ENCODE peak calls at places on chromosomes 7 and 10, in five cellular contexts. J is lung, H is NB4, L is hepatocyte, A is heart right ventricle. R is an unnamed sample.

GRCh38 chr7:137717811-137718271 is 128.9 kb downstream of the DGKI start:
- DNase-seq in L (no peak), H (peak), J (no peak), A (peak), R (no peak)

GRCh38 chr7:1927942-1928341 is 257.9 kb downstream of the ELFN1 start:
- DNase-seq in L (no peak), J (no peak), H (no peak), A (no peak), R (no peak)

GRCh38 chr7:136655414-136655813 is 213.0 kb upstream of the CHRM2 start:
- DNase-seq in H (no peak), J (no peak), A (no peak), L (no peak), R (no peak)

GRCh38 chr7:55521543-55522267 is 50.6 kb downstream of the VOPP1 start:
- DNase-seq in J (no peak), A (no peak), H (no peak), L (no peak), R (no peak)

GRCh38 chr7:115748123-115748738 is 282.3 kb downstream of the TFEC start:
- DNase-seq in H (peak), J (no peak), A (no peak), L (peak), R (peak)

GRCh38 chr10:63262674-63263073 is 129.5 kb downstream of the NRBF2 start:
- DNase-seq in A (no peak), L (no peak), H (no peak), J (no peak), R (no peak)

GRCh38 chr7:30531286-30531685 is 26.7 kb upstream of the GGCT start:
- DNase-seq in J (no peak), H (no peak), L (no peak), A (no peak), R (no peak)

GRCh38 chr7:75691793-75692543 is 46.8 kb downstream of the HIP1 start:
- DNase-seq in A (no peak), J (no peak), L (peak), H (no peak), R (no peak)

GRCh38 chr7:128948312-128948973 is 10.7 kb downstream of the IRF5 start:
- DNase-seq in A (no peak), L (no peak), J (no peak), H (peak), R (no peak)

GRCh38 chr7:1761097-1761496 is 91.0 kb downstream of the ELFN1 start:
- DNase-seq in J (no peak), L (no peak), A (no peak), H (no peak), R (no peak)

GRCh38 chr7:128810473-128810872 is 18.7 kb downstream of the CCDC136 start:
- DNase-seq in L (no peak), A (no peak), J (no peak), H (no peak), R (no peak)

GRCh38 chr7:74498996-74499834 is 45.5 kb downstream of the GTF2IRD1 start:
- DNase-seq in A (peak), L (no peak), J (no peak), H (peak), R (no peak)

GRCh38 chr7:12926236-12926635 is 238.8 kb downstream of the ARL4A start:
- DNase-seq in J (no peak), L (no peak), H (no peak), A (no peak), R (no peak)

GRCh38 chr10:128113026-128113425 is 13.2 kb downstream of the MKI67 start:
- DNase-seq in H (no peak), J (no peak), L (no peak), A (no peak), R (peak)

GRCh38 chr7:42244828-42245227 is 7.8 kb upstream of the GLI3 start:
- DNase-seq in H (no peak), A (no peak), J (no peak), L (no peak), R (no peak)

GRCh38 chr7:126940723-126941307 is 311.9 kb downstream of the GRM8 start:
- DNase-seq in H (no peak), J (no peak), A (no peak), L (peak), R (no peak)

GRCh38 chr10:14244801-14245211 is 85.9 kb downstream of the FRMD4A start:
- DNase-seq in A (no peak), L (no peak), J (no peak), H (peak), R (no peak)

GRCh38 chr10:132411561-132412253 is 14.7 kb downstream of the PWWP2B start:
- DNase-seq in A (no peak), J (no peak), L (peak), H (no peak), R (no peak)

GRCh38 chr10:50596456-50596855 is 27.3 kb downstream of the SGMS1 start:
- DNase-seq in H (no peak), A (no peak), J (no peak), L (no peak), R (no peak)

GRCh38 chr10:72598769-72599701 is 26.8 kb downstream of the MICU1 start:
- DNase-seq in H (no peak), L (no peak), J (no peak), A (no peak), R (no peak)

GRCh38 chr7:149883452-149883861 is 9.7 kb downstream of the ATP6V0E2 start:
- DNase-seq in H (peak), L (peak), A (peak), J (peak), R (peak)

GRCh38 chr7:36301914-36302771 is 87.5 kb upstream of the ANLN start:
- DNase-seq in J (no peak), H (no peak), A (no peak), L (no peak), R (no peak)

GRCh38 chr7:44158060-44158872 is 17.1 kb upstream of the MYL7 start:
- DNase-seq in A (no peak), J (no peak), L (no peak), H (no peak), R (no peak)

GRCh38 chr10:14612873-14613569 is 161.7 kb downstream of the FAM107B start:
- DNase-seq in J (no peak), H (peak), L (no peak), A (no peak), R (no peak)

GRCh38 chr7:2404714-2405119 is 1.3 kb downstream of the CHST12 start:
- DNase-seq in L (no peak), J (no peak), A (no peak), H (peak), R (no peak)

DNA sequence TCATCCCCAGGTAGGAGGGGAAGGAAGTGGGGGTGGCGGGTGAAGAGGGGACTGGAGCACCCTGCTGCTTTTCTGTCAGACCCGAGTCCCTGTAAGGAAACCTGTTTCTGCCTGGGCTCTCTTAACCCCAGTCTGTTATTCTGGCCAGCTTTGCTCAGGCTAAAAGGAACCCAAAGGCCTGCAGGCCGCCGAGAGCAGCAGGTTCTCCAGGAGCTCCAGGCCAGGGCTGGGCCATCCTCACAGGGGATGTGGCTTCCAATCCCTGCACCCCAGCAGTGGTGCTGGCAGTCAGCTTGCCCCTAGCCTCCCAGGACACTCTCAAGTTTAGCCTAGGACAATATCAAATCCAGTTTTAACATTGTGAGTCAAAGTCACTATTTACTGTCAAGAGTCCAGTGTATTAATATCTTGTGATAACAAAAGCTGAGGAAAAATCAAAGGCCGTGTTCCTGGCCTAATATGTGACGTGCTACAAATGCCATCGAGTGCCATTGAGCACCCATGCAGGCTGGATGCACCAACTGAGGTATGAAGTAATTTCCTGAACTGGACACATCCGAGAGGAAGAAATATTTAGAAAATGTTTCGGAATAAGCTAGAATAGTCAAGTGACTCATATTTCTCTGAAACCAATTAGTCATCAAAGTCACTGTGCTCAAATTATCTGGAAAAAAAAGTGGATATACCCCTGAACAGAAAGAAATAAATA is 7.0 kb downstream of the PKD1L1 start:
- DNase-seq in L (no peak), H (no peak), A (no peak), J (no peak), R (no peak)
- TF ChIP-seq CTCF in L (no peak), H (no peak), A (no peak), J (no peak), R (no peak)

GRCh38 chr7:140005754-140006503 is 56.8 kb downstream of the PARP12 start:
- DNase-seq in L (peak), H (no peak), J (no peak), A (no peak), R (peak)
- TF ChIP-seq CTCF in L (peak), H (peak), J (no peak), A (no peak), R (no peak)

GRCh38 chr7:143300959-143301617 is 12.9 kb downstream of the CASP2 start:
- DNase-seq in H (peak), L (no peak), A (no peak), J (no peak), R (no peak)

GRCh38 chr7:143303733-143304132 is 12.2 kb upstream of the CLCN1 start:
- DNase-seq in A (no peak), J (no peak), L (no peak), H (no peak), R (no peak)

GRCh38 chr7:143296686-143297085 is 8.5 kb downstream of the CASP2 start:
- DNase-seq in J (no peak), H (no peak), A (no peak), L (no peak), R (no peak)

GRCh38 chr7:143299346-143299745 is 11.2 kb downstream of the CASP2 start:
- DNase-seq in H (no peak), A (no peak), J (no peak), L (no peak), R (no peak)

DNA sequence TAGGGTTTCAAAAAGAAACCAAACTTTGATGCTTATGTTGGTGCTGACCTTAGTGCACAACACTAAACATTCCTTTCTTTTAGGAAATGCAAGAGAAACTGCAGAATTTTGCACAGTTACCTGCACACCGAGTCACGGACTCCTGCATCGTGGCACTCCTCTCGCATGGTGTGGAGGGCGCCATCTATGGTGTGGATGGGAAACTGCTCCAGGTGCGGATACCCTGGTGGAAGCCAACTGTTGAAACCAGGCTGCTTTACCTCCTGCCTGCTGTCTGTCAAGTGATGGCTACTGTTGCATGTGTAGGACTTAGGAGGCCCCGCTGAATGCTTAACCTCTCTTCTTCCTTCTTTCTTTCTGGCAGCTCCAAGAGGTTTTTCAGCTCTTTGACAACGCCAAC is 11.7 kb downstream of the CASP2 start:
- DNase-seq in L (peak), A (no peak), J (no peak), H (peak), R (peak)
- TF ChIP-seq CTCF in L (peak), A (peak), J (peak), H (peak), R (peak)

GRCh38 chr7:135161669-135162068 is 8.8 kb downstream of the CYREN start:
- DNase-seq in A (no peak), J (no peak), L (no peak), H (peak), R (no peak)

GRCh38 chr7:135162382-135163001 is 8.0 kb downstream of the CYREN start:
- DNase-seq in J (no peak), H (peak), L (no peak), A (no peak), R (no peak)

GRCh38 chr7:135165862-135166261 is 4.6 kb downstream of the CYREN start:
- DNase-seq in H (peak), J (no peak), L (no peak), A (no peak), R (no peak)

GRCh38 chr7:135166338-135166989 is 4.0 kb downstream of the CYREN start:
- DNase-seq in J (no peak), H (no peak), L (no peak), A (no peak), R (no peak)

GRCh38 chr7:135164357-135165021 is 6.0 kb downstream of the CYREN start:
- DNase-seq in H (peak), L (no peak), A (no peak), J (no peak), R (no peak)
- TF ChIP-seq CTCF in H (no peak), L (no peak), A (no peak), J (no peak), R (no peak)

GRCh38 chr10:89543841-89544240 is 8.4 kb upstream of the SLC16A12 start:
- DNase-seq in A (no peak), J (no peak), H (no peak), L (no peak), R (no peak)

GRCh38 chr10:89536013-89536354 is 590 bp upstream of the SLC16A12 start:
- DNase-seq in A (no peak), H (no peak), L (no peak), J (no peak), R (no peak)

GRCh38 chr10:89537361-89537760 is 2.0 kb upstream of the SLC16A12 start:
- DNase-seq in L (no peak), A (no peak), H (no peak), J (no peak), R (no peak)

GRCh38 chr10:89535185-89536012 is at the start of gene SLC16A12:
- DNase-seq in H (no peak), L (peak), A (peak), J (no peak), R (peak)

GRCh38 chr10:89540550-89540949 is 5.2 kb upstream of the SLC16A12 start:
- DNase-seq in H (no peak), A (no peak), J (no peak), L (no peak), R (no peak)
- TF ChIP-seq CTCF in H (no peak), A (no peak), J (no peak), L (no peak), R (no peak)

DNA sequence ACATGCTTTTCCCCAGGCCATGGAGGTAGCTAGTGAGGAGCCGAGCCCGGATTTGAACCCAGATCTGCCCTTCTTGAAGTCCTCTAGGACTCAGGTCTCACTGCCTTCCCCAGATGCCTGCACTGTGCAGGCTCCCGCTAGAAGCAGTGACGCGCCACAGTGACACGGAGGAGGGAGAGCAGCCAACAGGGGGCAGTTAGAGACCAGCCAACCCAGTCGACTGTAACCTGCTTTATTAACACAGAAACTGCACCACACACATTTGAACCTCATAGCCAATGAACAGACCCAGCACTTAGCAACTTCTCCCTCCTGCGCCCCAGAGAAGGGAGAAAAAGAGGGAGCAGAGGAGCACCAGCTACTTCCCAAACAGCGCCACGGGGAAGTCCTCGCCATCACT is 27.4 kb downstream of the PILRA start:
- DNase-seq in H (peak), A (no peak), L (no peak), J (no peak), R (peak)
- TF ChIP-seq CTCF in H (peak), A (no peak), L (peak), J (no peak), R (no peak)

R was measured in endothelial cell.